ENCODE peak calls at places on chromosomes 7 and 10, in eight cellular contexts. One of them, this sample, is unnamed.

GRCh38 chr10:86244296-86244695 is 122.3 kb downstream of the GRID1 start:
- DNase-seq in EH: no peak
- DNase-seq in kidney: peak; percentile 39
- DNase-seq in stimulated activated CD4-positive, alpha-beta T cell treated with anti-CD3 and anti-CD28 coated beads, Interleukin-12 subunit alpha, Interleukin-12 subunit beta, amount 100 ng/mL, for 24 hours: no peak
- DNase-seq in WTC11: no peak
- DNase-seq in adipocyte: no peak
- DNase-seq in cardiac muscle cell: no peak
- DNase-seq in effector memory CD8-positive, alpha-beta T cell: no peak
- DNase-seq in this sample: peak; percentile 61

GRCh38 chr7:115178831-115179230 is 256.9 kb downstream of the MDFIC start:
- DNase-seq in cardiac muscle cell: peak; percentile 42
- DNase-seq in stimulated activated CD4-positive, alpha-beta T cell treated with anti-CD3 and anti-CD28 coated beads, Interleukin-12 subunit alpha, Interleukin-12 subunit beta, amount 100 ng/mL, for 24 hours: no peak
- DNase-seq in WTC11: no peak
- DNase-seq in effector memory CD8-positive, alpha-beta T cell: no peak
- DNase-seq in kidney: no peak
- DNase-seq in EH: no peak
- DNase-seq in adipocyte: peak; percentile 12
- DNase-seq in this sample: no peak

GRCh38 chr10:30502266-30503058 is 68.5 kb downstream of the MAP3K8 start:
- DNase-seq in WTC11: no peak
- DNase-seq in cardiac muscle cell: peak; percentile 62
- DNase-seq in stimulated activated CD4-positive, alpha-beta T cell treated with anti-CD3 and anti-CD28 coated beads, Interleukin-12 subunit alpha, Interleukin-12 subunit beta, amount 100 ng/mL, for 24 hours: no peak
- DNase-seq in effector memory CD8-positive, alpha-beta T cell: peak; percentile 58
- DNase-seq in adipocyte: peak; percentile 68
- DNase-seq in kidney: no peak
- DNase-seq in EH: peak; percentile 65
- DNase-seq in this sample: no peak

GRCh38 chr10:70970830-70971229 is 82.5 kb upstream of the PCBD1 start:
- DNase-seq in cardiac muscle cell: peak; percentile 56
- DNase-seq in WTC11: no peak
- DNase-seq in effector memory CD8-positive, alpha-beta T cell: no peak
- DNase-seq in adipocyte: no peak
- DNase-seq in EH: peak; percentile 39
- DNase-seq in stimulated activated CD4-positive, alpha-beta T cell treated with anti-CD3 and anti-CD28 coated beads, Interleukin-12 subunit alpha, Interleukin-12 subunit beta, amount 100 ng/mL, for 24 hours: no peak
- DNase-seq in kidney: no peak
- DNase-seq in this sample: no peak

GRCh38 chr10:35459449-35459847 is 123.1 kb downstream of the CCNY start:
- DNase-seq in stimulated activated CD4-positive, alpha-beta T cell treated with anti-CD3 and anti-CD28 coated beads, Interleukin-12 subunit alpha, Interleukin-12 subunit beta, amount 100 ng/mL, for 24 hours: no peak
- DNase-seq in cardiac muscle cell: no peak
- DNase-seq in adipocyte: no peak
- DNase-seq in WTC11: no peak
- DNase-seq in EH: no peak
- DNase-seq in effector memory CD8-positive, alpha-beta T cell: no peak
- DNase-seq in kidney: no peak
- DNase-seq in this sample: no peak

GRCh38 chr10:103592186-103593021 is 98.9 kb downstream of the NEURL1 start:
- DNase-seq in cardiac muscle cell: peak; percentile 53
- DNase-seq in effector memory CD8-positive, alpha-beta T cell: peak; percentile 11
- DNase-seq in stimulated activated CD4-positive, alpha-beta T cell treated with anti-CD3 and anti-CD28 coated beads, Interleukin-12 subunit alpha, Interleukin-12 subunit beta, amount 100 ng/mL, for 24 hours: peak; percentile 23
- DNase-seq in WTC11: peak; percentile 79
- DNase-seq in adipocyte: peak; percentile 57
- DNase-seq in EH: peak; percentile 50
- DNase-seq in kidney: no peak
- DNase-seq in this sample: peak; percentile 89

GRCh38 chr7:23938937-23939552 is 229.0 kb downstream of the STK31 start:
- DNase-seq in EH: peak; percentile 63
- DNase-seq in effector memory CD8-positive, alpha-beta T cell: no peak
- DNase-seq in kidney: no peak
- DNase-seq in adipocyte: peak; percentile 51
- DNase-seq in WTC11: peak; percentile 57
- DNase-seq in stimulated activated CD4-positive, alpha-beta T cell treated with anti-CD3 and anti-CD28 coated beads, Interleukin-12 subunit alpha, Interleukin-12 subunit beta, amount 100 ng/mL, for 24 hours: no peak
- DNase-seq in cardiac muscle cell: peak; percentile 51
- DNase-seq in this sample: no peak

GRCh38 chr10:30929901-30930520 is 101.7 kb downstream of the ZNF438 start:
- DNase-seq in kidney: peak; percentile 58
- DNase-seq in stimulated activated CD4-positive, alpha-beta T cell treated with anti-CD3 and anti-CD28 coated beads, Interleukin-12 subunit alpha, Interleukin-12 subunit beta, amount 100 ng/mL, for 24 hours: no peak
- DNase-seq in adipocyte: no peak
- DNase-seq in effector memory CD8-positive, alpha-beta T cell: no peak
- DNase-seq in WTC11: no peak
- DNase-seq in cardiac muscle cell: no peak
- DNase-seq in EH: no peak
- DNase-seq in this sample: no peak

GRCh38 chr7:18703743-18704142 is 208.2 kb downstream of the HDAC9 start:
- DNase-seq in kidney: no peak
- DNase-seq in EH: peak; percentile 21
- DNase-seq in cardiac muscle cell: no peak
- DNase-seq in WTC11: no peak
- DNase-seq in effector memory CD8-positive, alpha-beta T cell: no peak
- DNase-seq in adipocyte: no peak
- DNase-seq in stimulated activated CD4-positive, alpha-beta T cell treated with anti-CD3 and anti-CD28 coated beads, Interleukin-12 subunit alpha, Interleukin-12 subunit beta, amount 100 ng/mL, for 24 hours: no peak
- DNase-seq in this sample: peak; percentile 29

GRCh38 chr10:15370741-15371701 is at the start of gene FAM171A1:
- DNase-seq in WTC11: peak; percentile 68
- DNase-seq in adipocyte: peak; percentile 85
- DNase-seq in stimulated activated CD4-positive, alpha-beta T cell treated with anti-CD3 and anti-CD28 coated beads, Interleukin-12 subunit alpha, Interleukin-12 subunit beta, amount 100 ng/mL, for 24 hours: peak; percentile 51
- DNase-seq in effector memory CD8-positive, alpha-beta T cell: peak; percentile 31
- DNase-seq in cardiac muscle cell: peak; percentile 81
- DNase-seq in kidney: peak; percentile 84
- DNase-seq in EH: peak; percentile 67
- DNase-seq in this sample: peak; percentile 98

GRCh38 chr7:125147047-125147446 is 217.4 kb upstream of the POT1 start:
- DNase-seq in adipocyte: no peak
- DNase-seq in stimulated activated CD4-positive, alpha-beta T cell treated with anti-CD3 and anti-CD28 coated beads, Interleukin-12 subunit alpha, Interleukin-12 subunit beta, amount 100 ng/mL, for 24 hours: no peak
- DNase-seq in EH: no peak
- DNase-seq in cardiac muscle cell: no peak
- DNase-seq in kidney: no peak
- DNase-seq in effector memory CD8-positive, alpha-beta T cell: no peak
- DNase-seq in WTC11: no peak
- DNase-seq in this sample: no peak

GRCh38 chr7:127189074-127189473 is 63.7 kb downstream of the GRM8 start:
- DNase-seq in adipocyte: no peak
- DNase-seq in effector memory CD8-positive, alpha-beta T cell: no peak
- DNase-seq in EH: no peak
- DNase-seq in WTC11: no peak
- DNase-seq in kidney: no peak
- DNase-seq in stimulated activated CD4-positive, alpha-beta T cell treated with anti-CD3 and anti-CD28 coated beads, Interleukin-12 subunit alpha, Interleukin-12 subunit beta, amount 100 ng/mL, for 24 hours: no peak
- DNase-seq in cardiac muscle cell: no peak
- DNase-seq in this sample: no peak

GRCh38 chr10:97089209-97089865 is 96.4 kb downstream of the SLIT1 start:
- DNase-seq in kidney: no peak
- DNase-seq in adipocyte: no peak
- DNase-seq in effector memory CD8-positive, alpha-beta T cell: no peak
- DNase-seq in EH: no peak
- DNase-seq in cardiac muscle cell: no peak
- DNase-seq in stimulated activated CD4-positive, alpha-beta T cell treated with anti-CD3 and anti-CD28 coated beads, Interleukin-12 subunit alpha, Interleukin-12 subunit beta, amount 100 ng/mL, for 24 hours: no peak
- DNase-seq in WTC11: no peak
- DNase-seq in this sample: no peak

GRCh38 chr10:122229678-122230077 is 41.4 kb upstream of the BTBD16 start:
- DNase-seq in adipocyte: no peak
- DNase-seq in stimulated activated CD4-positive, alpha-beta T cell treated with anti-CD3 and anti-CD28 coated beads, Interleukin-12 subunit alpha, Interleukin-12 subunit beta, amount 100 ng/mL, for 24 hours: no peak
- DNase-seq in kidney: no peak
- DNase-seq in EH: no peak
- DNase-seq in WTC11: no peak
- DNase-seq in effector memory CD8-positive, alpha-beta T cell: no peak
- DNase-seq in cardiac muscle cell: no peak
- DNase-seq in this sample: no peak

GRCh38 chr10:125127110-125127509 is 33.3 kb downstream of the CTBP2 start:
- DNase-seq in effector memory CD8-positive, alpha-beta T cell: no peak
- DNase-seq in kidney: no peak
- DNase-seq in stimulated activated CD4-positive, alpha-beta T cell treated with anti-CD3 and anti-CD28 coated beads, Interleukin-12 subunit alpha, Interleukin-12 subunit beta, amount 100 ng/mL, for 24 hours: no peak
- DNase-seq in EH: no peak
- DNase-seq in WTC11: peak; percentile 7
- DNase-seq in cardiac muscle cell: no peak
- DNase-seq in adipocyte: no peak
- DNase-seq in this sample: no peak

GRCh38 chr10:103765981-103766380 is 89.4 kb downstream of the SH3PXD2A start:
- DNase-seq in effector memory CD8-positive, alpha-beta T cell: peak; percentile 76
- DNase-seq in cardiac muscle cell: no peak
- DNase-seq in kidney: peak; percentile 89
- DNase-seq in EH: no peak
- DNase-seq in stimulated activated CD4-positive, alpha-beta T cell treated with anti-CD3 and anti-CD28 coated beads, Interleukin-12 subunit alpha, Interleukin-12 subunit beta, amount 100 ng/mL, for 24 hours: peak; percentile 55
- DNase-seq in WTC11: no peak
- DNase-seq in adipocyte: no peak
- DNase-seq in this sample: no peak

GRCh38 chr10:119198438-119198837 is 8.9 kb upstream of the GRK5 start:
- DNase-seq in WTC11: peak; percentile 51
- DNase-seq in stimulated activated CD4-positive, alpha-beta T cell treated with anti-CD3 and anti-CD28 coated beads, Interleukin-12 subunit alpha, Interleukin-12 subunit beta, amount 100 ng/mL, for 24 hours: peak; percentile 29
- DNase-seq in effector memory CD8-positive, alpha-beta T cell: no peak
- DNase-seq in EH: no peak
- DNase-seq in cardiac muscle cell: peak; percentile 40
- DNase-seq in kidney: no peak
- DNase-seq in adipocyte: no peak
- DNase-seq in this sample: no peak

GRCh38 chr10:49187950-49188761 is at the start of gene TMEM273:
- DNase-seq in kidney: peak; percentile 90
- DNase-seq in EH: no peak
- DNase-seq in adipocyte: no peak
- DNase-seq in stimulated activated CD4-positive, alpha-beta T cell treated with anti-CD3 and anti-CD28 coated beads, Interleukin-12 subunit alpha, Interleukin-12 subunit beta, amount 100 ng/mL, for 24 hours: no peak
- DNase-seq in WTC11: no peak
- DNase-seq in cardiac muscle cell: no peak
- DNase-seq in effector memory CD8-positive, alpha-beta T cell: no peak
- DNase-seq in this sample: no peak

GRCh38 chr10:26269754-26270153 is 53.2 kb downstream of the GAD2 start:
- DNase-seq in adipocyte: no peak
- DNase-seq in WTC11: no peak
- DNase-seq in cardiac muscle cell: peak; percentile 40
- DNase-seq in effector memory CD8-positive, alpha-beta T cell: no peak
- DNase-seq in EH: peak; percentile 41
- DNase-seq in kidney: no peak
- DNase-seq in stimulated activated CD4-positive, alpha-beta T cell treated with anti-CD3 and anti-CD28 coated beads, Interleukin-12 subunit alpha, Interleukin-12 subunit beta, amount 100 ng/mL, for 24 hours: no peak
- DNase-seq in this sample: no peak

GRCh38 chr7:27774717-27775328 is 34.9 kb downstream of the TAX1BP1 start:
- DNase-seq in EH: peak; percentile 64
- DNase-seq in WTC11: no peak
- DNase-seq in stimulated activated CD4-positive, alpha-beta T cell treated with anti-CD3 and anti-CD28 coated beads, Interleukin-12 subunit alpha, Interleukin-12 subunit beta, amount 100 ng/mL, for 24 hours: no peak
- DNase-seq in effector memory CD8-positive, alpha-beta T cell: no peak
- DNase-seq in kidney: no peak
- DNase-seq in cardiac muscle cell: peak; percentile 70
- DNase-seq in adipocyte: peak; percentile 78
- DNase-seq in this sample: peak; percentile 23

GRCh38 chr7:51602321-51602720 is 285.7 kb upstream of the COBL start:
- DNase-seq in WTC11: no peak
- DNase-seq in cardiac muscle cell: no peak
- DNase-seq in kidney: no peak
- DNase-seq in effector memory CD8-positive, alpha-beta T cell: no peak
- DNase-seq in EH: no peak
- DNase-seq in adipocyte: no peak
- DNase-seq in stimulated activated CD4-positive, alpha-beta T cell treated with anti-CD3 and anti-CD28 coated beads, Interleukin-12 subunit alpha, Interleukin-12 subunit beta, amount 100 ng/mL, for 24 hours: no peak
- DNase-seq in this sample: no peak

GRCh38 chr7:10022957-10023356 is 950.7 kb upstream of the PHF14 start:
- DNase-seq in kidney: no peak
- DNase-seq in cardiac muscle cell: no peak
- DNase-seq in WTC11: peak; percentile 33
- DNase-seq in adipocyte: no peak
- DNase-seq in stimulated activated CD4-positive, alpha-beta T cell treated with anti-CD3 and anti-CD28 coated beads, Interleukin-12 subunit alpha, Interleukin-12 subunit beta, amount 100 ng/mL, for 24 hours: no peak
- DNase-seq in EH: no peak
- DNase-seq in effector memory CD8-positive, alpha-beta T cell: no peak
- DNase-seq in this sample: no peak

GRCh38 chr7:149865437-149865836 is 8.3 kb upstream of the ATP6V0E2 start:
- DNase-seq in cardiac muscle cell: peak; percentile 65
- DNase-seq in kidney: peak; percentile 69
- DNase-seq in effector memory CD8-positive, alpha-beta T cell: peak; percentile 38
- DNase-seq in stimulated activated CD4-positive, alpha-beta T cell treated with anti-CD3 and anti-CD28 coated beads, Interleukin-12 subunit alpha, Interleukin-12 subunit beta, amount 100 ng/mL, for 24 hours: no peak
- DNase-seq in WTC11: no peak
- DNase-seq in adipocyte: no peak
- DNase-seq in EH: peak; percentile 21
- DNase-seq in this sample: no peak

GRCh38 chr10:2915412-2915811 is 151.9 kb upstream of the PFKP start:
- DNase-seq in kidney: no peak
- DNase-seq in adipocyte: no peak
- DNase-seq in WTC11: no peak
- DNase-seq in EH: no peak
- DNase-seq in stimulated activated CD4-positive, alpha-beta T cell treated with anti-CD3 and anti-CD28 coated beads, Interleukin-12 subunit alpha, Interleukin-12 subunit beta, amount 100 ng/mL, for 24 hours: no peak
- DNase-seq in cardiac muscle cell: no peak
- DNase-seq in effector memory CD8-positive, alpha-beta T cell: no peak
- DNase-seq in this sample: no peak

GRCh38 chr10:52771534-52772455 is 789 bp downstream of the MBL2 start:
- DNase-seq in adipocyte: peak; percentile 30
- DNase-seq in cardiac muscle cell: peak; percentile 12
- DNase-seq in kidney: no peak
- DNase-seq in EH: no peak
- DNase-seq in stimulated activated CD4-positive, alpha-beta T cell treated with anti-CD3 and anti-CD28 coated beads, Interleukin-12 subunit alpha, Interleukin-12 subunit beta, amount 100 ng/mL, for 24 hours: no peak
- DNase-seq in effector memory CD8-positive, alpha-beta T cell: no peak
- DNase-seq in WTC11: no peak
- DNase-seq in this sample: no peak

GRCh38 chr10:26887611-26888215 is 27.0 kb upstream of the ABI1 start:
- DNase-seq in cardiac muscle cell: no peak
- DNase-seq in effector memory CD8-positive, alpha-beta T cell: no peak
- DNase-seq in WTC11: no peak
- DNase-seq in stimulated activated CD4-positive, alpha-beta T cell treated with anti-CD3 and anti-CD28 coated beads, Interleukin-12 subunit alpha, Interleukin-12 subunit beta, amount 100 ng/mL, for 24 hours: no peak
- DNase-seq in kidney: no peak
- DNase-seq in EH: peak; percentile 7
- DNase-seq in adipocyte: no peak
- DNase-seq in this sample: peak; percentile 65

GRCh38 chr7:33191326-33191725 is 62.0 kb downstream of the BBS9 start:
- DNase-seq in adipocyte: no peak
- DNase-seq in kidney: no peak
- DNase-seq in effector memory CD8-positive, alpha-beta T cell: no peak
- DNase-seq in EH: no peak
- DNase-seq in WTC11: no peak
- DNase-seq in stimulated activated CD4-positive, alpha-beta T cell treated with anti-CD3 and anti-CD28 coated beads, Interleukin-12 subunit alpha, Interleukin-12 subunit beta, amount 100 ng/mL, for 24 hours: no peak
- DNase-seq in cardiac muscle cell: no peak
- DNase-seq in this sample: no peak

GRCh38 chr7:147432068-147432467 is 1158.5 kb upstream of the C7orf33 start:
- DNase-seq in stimulated activated CD4-positive, alpha-beta T cell treated with anti-CD3 and anti-CD28 coated beads, Interleukin-12 subunit alpha, Interleukin-12 subunit beta, amount 100 ng/mL, for 24 hours: no peak
- DNase-seq in effector memory CD8-positive, alpha-beta T cell: no peak
- DNase-seq in cardiac muscle cell: peak; percentile 72
- DNase-seq in kidney: no peak
- DNase-seq in WTC11: peak; percentile 30
- DNase-seq in adipocyte: peak; percentile 77
- DNase-seq in EH: peak; percentile 7
- DNase-seq in this sample: no peak

GRCh38 chr7:98922392-98923107 is 44.2 kb downstream of the TRRAP start:
- DNase-seq in effector memory CD8-positive, alpha-beta T cell: no peak
- DNase-seq in stimulated activated CD4-positive, alpha-beta T cell treated with anti-CD3 and anti-CD28 coated beads, Interleukin-12 subunit alpha, Interleukin-12 subunit beta, amount 100 ng/mL, for 24 hours: no peak
- DNase-seq in cardiac muscle cell: peak; percentile 91
- DNase-seq in adipocyte: peak; percentile 42
- DNase-seq in EH: peak; percentile 21
- DNase-seq in kidney: no peak
- DNase-seq in WTC11: no peak
- DNase-seq in this sample: peak; percentile 80

GRCh38 chr7:129431911-129432643 is 2.2 kb upstream of the STRIP2 start:
- DNase-seq in effector memory CD8-positive, alpha-beta T cell: no peak
- DNase-seq in cardiac muscle cell: no peak
- DNase-seq in kidney: no peak
- DNase-seq in EH: peak; percentile 44
- DNase-seq in stimulated activated CD4-positive, alpha-beta T cell treated with anti-CD3 and anti-CD28 coated beads, Interleukin-12 subunit alpha, Interleukin-12 subunit beta, amount 100 ng/mL, for 24 hours: no peak
- DNase-seq in WTC11: no peak
- DNase-seq in adipocyte: peak; percentile 47
- DNase-seq in this sample: no peak

GRCh38 chr7:101553018-101553770 is 75.9 kb downstream of the MYL10 start:
- DNase-seq in effector memory CD8-positive, alpha-beta T cell: no peak
- DNase-seq in adipocyte: no peak
- DNase-seq in WTC11: peak; percentile 7
- DNase-seq in kidney: peak; percentile 54
- DNase-seq in cardiac muscle cell: no peak
- DNase-seq in stimulated activated CD4-positive, alpha-beta T cell treated with anti-CD3 and anti-CD28 coated beads, Interleukin-12 subunit alpha, Interleukin-12 subunit beta, amount 100 ng/mL, for 24 hours: no peak
- DNase-seq in EH: no peak
- DNase-seq in this sample: peak; percentile 69

GRCh38 chr10:100684688-100685235 is 60.6 kb upstream of the PAX2 start:
- DNase-seq in stimulated activated CD4-positive, alpha-beta T cell treated with anti-CD3 and anti-CD28 coated beads, Interleukin-12 subunit alpha, Interleukin-12 subunit beta, amount 100 ng/mL, for 24 hours: no peak
- DNase-seq in adipocyte: no peak
- DNase-seq in EH: no peak
- DNase-seq in effector memory CD8-positive, alpha-beta T cell: no peak
- DNase-seq in kidney: no peak
- DNase-seq in WTC11: no peak
- DNase-seq in cardiac muscle cell: no peak
- DNase-seq in this sample: no peak